ENCODE peak calls at places on chromosomes 2 and 18, in five cellular contexts. W is Peyer's patch, M is NCI-H774, H is sciatic nerve, I is GM13976. R is an unnamed sample.

GRCh38 chr2:48315847-48316194 is 214.1 kb upstream of the STON1 start:
- DNase-seq in I (no peak), W (peak; percentile 58), H (no peak), M (no peak), R (peak; percentile 11)

GRCh38 chr2:161946489-161947107 is 127.4 kb downstream of the DPP4 start:
- DNase-seq in I (no peak), H (no peak), W (no peak), M (peak; percentile 19), R (no peak)

GRCh38 chr2:164792316-164793127 is 49.1 kb downstream of the COBLL1 start:
- DNase-seq in M (no peak), H (no peak), I (no peak), W (no peak), R (no peak)

GRCh38 chr2:205721057-205721767 is 38.9 kb downstream of the NRP2 start:
- DNase-seq in H (no peak), M (no peak), I (no peak), W (no peak), R (no peak)

GRCh38 chr18:79169958-79170555 is 100.9 kb downstream of the ATP9B start:
- DNase-seq in H (no peak), W (no peak), I (no peak), M (no peak), R (no peak)

GRCh38 chr18:58362829-58363231 is 266.1 kb downstream of the ALPK2 start:
- DNase-seq in H (no peak), M (no peak), I (no peak), W (no peak), R (no peak)

GRCh38 chr2:85355521-85355920 is 952 bp downstream of the ELMOD3 start:
- DNase-seq in M (no peak), I (no peak), W (no peak), H (no peak), R (peak; percentile 13)

GRCh38 chr2:119408221-119408619 is 23.4 kb upstream of the TMEM37 start:
- DNase-seq in W (no peak), I (no peak), M (no peak), H (no peak), R (peak; percentile 60)

GRCh38 chr2:223197046-223197445 is 145.1 kb downstream of the KCNE4 start:
- DNase-seq in H (no peak), I (no peak), M (no peak), W (no peak), R (no peak)

R was measured in thyroid gland.